ENCODE peak calls at places on chromosome 13, in five cellular contexts. One of them, this sample, is unnamed.

GRCh38 chr13:41827507-41828213 is 133.2 kb downstream of the VWA8 start:
- DNase-seq in adipocyte: peak; percentile 93
- DNase-seq in lower leg skin: peak; percentile 49
- DNase-seq in fibroblast of mammary gland: peak; percentile 95
- DNase-seq in stimulated activated CD4-positive, alpha-beta T cell treated with anti-CD3 and anti-CD28 coated beads, Interleukin-12 subunit alpha, Interleukin-12 subunit beta, amount 100 ng/mL, for 24 hours: no peak
- DNase-seq in this sample: no peak

GRCh38 chr13:84400711-84401110 is 518.4 kb upstream of the SLITRK1 start:
- DNase-seq in lower leg skin: no peak
- DNase-seq in fibroblast of mammary gland: peak; percentile 93
- DNase-seq in stimulated activated CD4-positive, alpha-beta T cell treated with anti-CD3 and anti-CD28 coated beads, Interleukin-12 subunit alpha, Interleukin-12 subunit beta, amount 100 ng/mL, for 24 hours: no peak
- DNase-seq in adipocyte: peak; percentile 59
- DNase-seq in this sample: no peak

GRCh38 chr13:97339989-97340361 is 94.0 kb upstream of the RAP2A start:
- DNase-seq in adipocyte: no peak
- DNase-seq in fibroblast of mammary gland: no peak
- DNase-seq in stimulated activated CD4-positive, alpha-beta T cell treated with anti-CD3 and anti-CD28 coated beads, Interleukin-12 subunit alpha, Interleukin-12 subunit beta, amount 100 ng/mL, for 24 hours: no peak
- DNase-seq in lower leg skin: no peak
- DNase-seq in this sample: no peak

GRCh38 chr13:100454876-100455275 is 133.7 kb downstream of the GGACT start:
- DNase-seq in stimulated activated CD4-positive, alpha-beta T cell treated with anti-CD3 and anti-CD28 coated beads, Interleukin-12 subunit alpha, Interleukin-12 subunit beta, amount 100 ng/mL, for 24 hours: no peak
- DNase-seq in fibroblast of mammary gland: peak; percentile 47
- DNase-seq in adipocyte: peak; percentile 18
- DNase-seq in lower leg skin: no peak
- DNase-seq in this sample: no peak

GRCh38 chr13:94516456-94516855 is 37.0 kb upstream of the DCT start:
- DNase-seq in fibroblast of mammary gland: no peak
- DNase-seq in adipocyte: no peak
- DNase-seq in lower leg skin: no peak
- DNase-seq in stimulated activated CD4-positive, alpha-beta T cell treated with anti-CD3 and anti-CD28 coated beads, Interleukin-12 subunit alpha, Interleukin-12 subunit beta, amount 100 ng/mL, for 24 hours: no peak
- DNase-seq in this sample: no peak

GRCh38 chr13:49693191-49693733 is 2.0 kb upstream of the EBPL start:
- DNase-seq in lower leg skin: no peak
- DNase-seq in stimulated activated CD4-positive, alpha-beta T cell treated with anti-CD3 and anti-CD28 coated beads, Interleukin-12 subunit alpha, Interleukin-12 subunit beta, amount 100 ng/mL, for 24 hours: no peak
- DNase-seq in fibroblast of mammary gland: no peak
- DNase-seq in adipocyte: no peak
- DNase-seq in this sample: no peak

GRCh38 chr13:28819046-28819747 is 942 bp upstream of the MTUS2 start:
- DNase-seq in adipocyte: peak; percentile 47
- DNase-seq in lower leg skin: no peak
- DNase-seq in stimulated activated CD4-positive, alpha-beta T cell treated with anti-CD3 and anti-CD28 coated beads, Interleukin-12 subunit alpha, Interleukin-12 subunit beta, amount 100 ng/mL, for 24 hours: no peak
- DNase-seq in fibroblast of mammary gland: peak; percentile 41
- DNase-seq in this sample: no peak

GRCh38 chr13:112852808-112853207 is 116.2 kb upstream of the MCF2L start:
- DNase-seq in lower leg skin: no peak
- DNase-seq in stimulated activated CD4-positive, alpha-beta T cell treated with anti-CD3 and anti-CD28 coated beads, Interleukin-12 subunit alpha, Interleukin-12 subunit beta, amount 100 ng/mL, for 24 hours: no peak
- DNase-seq in fibroblast of mammary gland: no peak
- DNase-seq in adipocyte: no peak
- DNase-seq in this sample: no peak

GRCh38 chr13:99434258-99434788 is 66.9 kb upstream of the TM9SF2 start:
- DNase-seq in adipocyte: no peak
- DNase-seq in fibroblast of mammary gland: no peak
- DNase-seq in stimulated activated CD4-positive, alpha-beta T cell treated with anti-CD3 and anti-CD28 coated beads, Interleukin-12 subunit alpha, Interleukin-12 subunit beta, amount 100 ng/mL, for 24 hours: peak; percentile 55
- DNase-seq in lower leg skin: no peak
- DNase-seq in this sample: peak; percentile 80

GRCh38 chr13:28820099-28821051 is at the start of gene MTUS2:
- DNase-seq in lower leg skin: no peak
- DNase-seq in fibroblast of mammary gland: no peak
- DNase-seq in adipocyte: peak; percentile 19
- DNase-seq in stimulated activated CD4-positive, alpha-beta T cell treated with anti-CD3 and anti-CD28 coated beads, Interleukin-12 subunit alpha, Interleukin-12 subunit beta, amount 100 ng/mL, for 24 hours: no peak
- DNase-seq in this sample: no peak

GRCh38 chr13:89977203-89977602 is 1370.3 kb upstream of the MIR17HG start:
- DNase-seq in fibroblast of mammary gland: no peak
- DNase-seq in adipocyte: no peak
- DNase-seq in lower leg skin: no peak
- DNase-seq in stimulated activated CD4-positive, alpha-beta T cell treated with anti-CD3 and anti-CD28 coated beads, Interleukin-12 subunit alpha, Interleukin-12 subunit beta, amount 100 ng/mL, for 24 hours: no peak
- DNase-seq in this sample: no peak

GRCh38 chr13:99083976-99084375 is 106.1 kb upstream of the DOCK9 start:
- DNase-seq in lower leg skin: no peak
- DNase-seq in adipocyte: no peak
- DNase-seq in stimulated activated CD4-positive, alpha-beta T cell treated with anti-CD3 and anti-CD28 coated beads, Interleukin-12 subunit alpha, Interleukin-12 subunit beta, amount 100 ng/mL, for 24 hours: no peak
- DNase-seq in fibroblast of mammary gland: no peak
- DNase-seq in this sample: peak; percentile 21

GRCh38 chr13:36124236-36124822 is 6.9 kb downstream of the DCLK1 start:
- DNase-seq in lower leg skin: no peak
- DNase-seq in fibroblast of mammary gland: peak; percentile 75
- DNase-seq in adipocyte: peak; percentile 88
- DNase-seq in stimulated activated CD4-positive, alpha-beta T cell treated with anti-CD3 and anti-CD28 coated beads, Interleukin-12 subunit alpha, Interleukin-12 subunit beta, amount 100 ng/mL, for 24 hours: no peak
- DNase-seq in this sample: no peak

GRCh38 chr13:101949681-101950080 is 452.2 kb downstream of the FGF14 start:
- DNase-seq in fibroblast of mammary gland: no peak
- DNase-seq in lower leg skin: no peak
- DNase-seq in stimulated activated CD4-positive, alpha-beta T cell treated with anti-CD3 and anti-CD28 coated beads, Interleukin-12 subunit alpha, Interleukin-12 subunit beta, amount 100 ng/mL, for 24 hours: no peak
- DNase-seq in adipocyte: no peak
- DNase-seq in this sample: no peak

GRCh38 chr13:22121340-22121739 is 450.5 kb downstream of the FGF9 start:
- DNase-seq in stimulated activated CD4-positive, alpha-beta T cell treated with anti-CD3 and anti-CD28 coated beads, Interleukin-12 subunit alpha, Interleukin-12 subunit beta, amount 100 ng/mL, for 24 hours: no peak
- DNase-seq in adipocyte: no peak
- DNase-seq in lower leg skin: no peak
- DNase-seq in fibroblast of mammary gland: no peak
- DNase-seq in this sample: no peak

GRCh38 chr13:45500492-45501174 is 35.9 kb downstream of the COG3 start:
- DNase-seq in adipocyte: peak; percentile 86
- DNase-seq in stimulated activated CD4-positive, alpha-beta T cell treated with anti-CD3 and anti-CD28 coated beads, Interleukin-12 subunit alpha, Interleukin-12 subunit beta, amount 100 ng/mL, for 24 hours: no peak
- DNase-seq in lower leg skin: no peak
- DNase-seq in fibroblast of mammary gland: peak; percentile 91
- DNase-seq in this sample: no peak

GRCh38 chr13:30577381-30577780 is 40.3 kb upstream of the USPL1 start:
- DNase-seq in stimulated activated CD4-positive, alpha-beta T cell treated with anti-CD3 and anti-CD28 coated beads, Interleukin-12 subunit alpha, Interleukin-12 subunit beta, amount 100 ng/mL, for 24 hours: no peak
- DNase-seq in lower leg skin: no peak
- DNase-seq in fibroblast of mammary gland: peak; percentile 96
- DNase-seq in adipocyte: peak; percentile 67
- DNase-seq in this sample: no peak

GRCh38 chr13:88005188-88005587 is 334.0 kb downstream of the SLITRK5 start:
- DNase-seq in stimulated activated CD4-positive, alpha-beta T cell treated with anti-CD3 and anti-CD28 coated beads, Interleukin-12 subunit alpha, Interleukin-12 subunit beta, amount 100 ng/mL, for 24 hours: no peak
- DNase-seq in fibroblast of mammary gland: peak; percentile 3
- DNase-seq in adipocyte: no peak
- DNase-seq in lower leg skin: no peak
- DNase-seq in this sample: no peak

GRCh38 chr13:39976481-39976880 is 321.0 kb downstream of the COG6 start:
- DNase-seq in stimulated activated CD4-positive, alpha-beta T cell treated with anti-CD3 and anti-CD28 coated beads, Interleukin-12 subunit alpha, Interleukin-12 subunit beta, amount 100 ng/mL, for 24 hours: no peak
- DNase-seq in lower leg skin: no peak
- DNase-seq in adipocyte: no peak
- DNase-seq in fibroblast of mammary gland: no peak
- DNase-seq in this sample: no peak

GRCh38 chr13:63433546-63434150 is 2018.0 kb upstream of the PCDH20 start:
- DNase-seq in adipocyte: peak; percentile 59
- DNase-seq in lower leg skin: no peak
- DNase-seq in stimulated activated CD4-positive, alpha-beta T cell treated with anti-CD3 and anti-CD28 coated beads, Interleukin-12 subunit alpha, Interleukin-12 subunit beta, amount 100 ng/mL, for 24 hours: no peak
- DNase-seq in fibroblast of mammary gland: peak; percentile 39
- DNase-seq in this sample: no peak

GRCh38 chr13:85700909-85701308 is 98.3 kb downstream of the SLITRK6 start:
- DNase-seq in stimulated activated CD4-positive, alpha-beta T cell treated with anti-CD3 and anti-CD28 coated beads, Interleukin-12 subunit alpha, Interleukin-12 subunit beta, amount 100 ng/mL, for 24 hours: no peak
- DNase-seq in fibroblast of mammary gland: no peak
- DNase-seq in adipocyte: no peak
- DNase-seq in lower leg skin: no peak
- DNase-seq in this sample: no peak

GRCh38 chr13:106768991-106769390 is 201.1 kb upstream of the ARGLU1 start:
- DNase-seq in stimulated activated CD4-positive, alpha-beta T cell treated with anti-CD3 and anti-CD28 coated beads, Interleukin-12 subunit alpha, Interleukin-12 subunit beta, amount 100 ng/mL, for 24 hours: no peak
- DNase-seq in fibroblast of mammary gland: no peak
- DNase-seq in adipocyte: no peak
- DNase-seq in lower leg skin: no peak
- DNase-seq in this sample: no peak

GRCh38 chr13:29457299-29457698 is 138.2 kb downstream of the SLC7A1 start:
- DNase-seq in adipocyte: peak; percentile 71
- DNase-seq in stimulated activated CD4-positive, alpha-beta T cell treated with anti-CD3 and anti-CD28 coated beads, Interleukin-12 subunit alpha, Interleukin-12 subunit beta, amount 100 ng/mL, for 24 hours: no peak
- DNase-seq in lower leg skin: no peak
- DNase-seq in fibroblast of mammary gland: peak; percentile 88
- DNase-seq in this sample: no peak

GRCh38 chr13:29551214-29551613 is 44.3 kb downstream of the SLC7A1 start:
- DNase-seq in stimulated activated CD4-positive, alpha-beta T cell treated with anti-CD3 and anti-CD28 coated beads, Interleukin-12 subunit alpha, Interleukin-12 subunit beta, amount 100 ng/mL, for 24 hours: no peak
- DNase-seq in fibroblast of mammary gland: no peak
- DNase-seq in adipocyte: no peak
- DNase-seq in lower leg skin: no peak
- DNase-seq in this sample: no peak

GRCh38 chr13:50030315-50030714 is 15.1 kb downstream of the KCNRG start:
- DNase-seq in lower leg skin: no peak
- DNase-seq in adipocyte: no peak
- DNase-seq in stimulated activated CD4-positive, alpha-beta T cell treated with anti-CD3 and anti-CD28 coated beads, Interleukin-12 subunit alpha, Interleukin-12 subunit beta, amount 100 ng/mL, for 24 hours: no peak
- DNase-seq in fibroblast of mammary gland: no peak
- DNase-seq in this sample: no peak

GRCh38 chr13:85521586-85521985 is 277.6 kb downstream of the SLITRK6 start:
- DNase-seq in fibroblast of mammary gland: no peak
- DNase-seq in lower leg skin: no peak
- DNase-seq in stimulated activated CD4-positive, alpha-beta T cell treated with anti-CD3 and anti-CD28 coated beads, Interleukin-12 subunit alpha, Interleukin-12 subunit beta, amount 100 ng/mL, for 24 hours: no peak
- DNase-seq in adipocyte: no peak
- DNase-seq in this sample: no peak

GRCh38 chr13:27203854-27204253 is 32.2 kb upstream of the USP12 start:
- DNase-seq in adipocyte: peak; percentile 9
- DNase-seq in fibroblast of mammary gland: peak; percentile 50
- DNase-seq in stimulated activated CD4-positive, alpha-beta T cell treated with anti-CD3 and anti-CD28 coated beads, Interleukin-12 subunit alpha, Interleukin-12 subunit beta, amount 100 ng/mL, for 24 hours: no peak
- DNase-seq in lower leg skin: no peak
- DNase-seq in this sample: no peak

This sample was measured in naive thymus-derived CD8-positive, alpha-beta T cell.